ENCODE peak calls at places on chromosomes 3 and 15, in ten cellular contexts. One of them, this sample, is unnamed.

GRCh38 chr15:48352474-48353072 is 21.3 kb downstream of the DUT start:
- DNase-seq in NCI-H2171: peak; percentile 64
- DNase-seq in RWPE2: no peak
- DNase-seq in ecto neural progenitor cell: peak; percentile 54
- DNase-seq in mammary epithelial cell: peak; percentile 47
- DNase-seq in ELF-1: no peak
- DNase-seq in ELR: peak; percentile 77
- DNase-seq in suprapubic skin: no peak
- DNase-seq in coronary artery: no peak
- DNase-seq in progenitor cell of endocrine pancreas: peak; percentile 32
- DNase-seq in this sample: peak; percentile 67

GRCh38 chr3:188202358-188203138 is 48.6 kb downstream of the LPP start:
- DNase-seq in RWPE2: no peak
- DNase-seq in ELF-1: peak; percentile 83
- DNase-seq in ecto neural progenitor cell: no peak
- DNase-seq in suprapubic skin: no peak
- DNase-seq in ELR: no peak
- DNase-seq in coronary artery: no peak
- DNase-seq in mammary epithelial cell: no peak
- DNase-seq in NCI-H2171: no peak
- DNase-seq in progenitor cell of endocrine pancreas: no peak
- DNase-seq in this sample: no peak

GRCh38 chr3:60948488-60948887 is 302.8 kb downstream of the FHIT start:
- DNase-seq in mammary epithelial cell: peak; percentile 15
- DNase-seq in coronary artery: no peak
- DNase-seq in ecto neural progenitor cell: no peak
- DNase-seq in NCI-H2171: no peak
- DNase-seq in ELR: no peak
- DNase-seq in ELF-1: no peak
- DNase-seq in RWPE2: no peak
- DNase-seq in suprapubic skin: no peak
- DNase-seq in progenitor cell of endocrine pancreas: no peak
- DNase-seq in this sample: peak; percentile 19

GRCh38 chr15:40633178-40633577 is 39.1 kb downstream of the KNL1 start:
- DNase-seq in mammary epithelial cell: no peak
- DNase-seq in ecto neural progenitor cell: no peak
- DNase-seq in progenitor cell of endocrine pancreas: no peak
- DNase-seq in RWPE2: no peak
- DNase-seq in ELR: peak; percentile 73
- DNase-seq in suprapubic skin: no peak
- DNase-seq in NCI-H2171: no peak
- DNase-seq in coronary artery: no peak
- DNase-seq in ELF-1: no peak
- DNase-seq in this sample: peak; percentile 64

GRCh38 chr15:82643992-82644391 is 3.2 kb downstream of the CPEB1 start:
- DNase-seq in ELF-1: peak; percentile 34
- DNase-seq in suprapubic skin: no peak
- DNase-seq in ELR: no peak
- DNase-seq in mammary epithelial cell: no peak
- DNase-seq in NCI-H2171: no peak
- DNase-seq in RWPE2: no peak
- DNase-seq in progenitor cell of endocrine pancreas: no peak
- DNase-seq in ecto neural progenitor cell: no peak
- DNase-seq in coronary artery: no peak
- DNase-seq in this sample: no peak

GRCh38 chr3:149224736-149225594 is 3.3 kb upstream of the CP start:
- DNase-seq in coronary artery: no peak
- DNase-seq in ecto neural progenitor cell: no peak
- DNase-seq in ELF-1: no peak
- DNase-seq in suprapubic skin: no peak
- DNase-seq in progenitor cell of endocrine pancreas: no peak
- DNase-seq in mammary epithelial cell: peak; percentile 96
- DNase-seq in RWPE2: no peak
- DNase-seq in ELR: peak; percentile 95
- DNase-seq in NCI-H2171: no peak
- DNase-seq in this sample: peak; percentile 82

GRCh38 chr3:113552851-113553250 is 20.5 kb downstream of the SIDT1 start:
- DNase-seq in ELF-1: no peak
- DNase-seq in ELR: peak; percentile 23
- DNase-seq in suprapubic skin: no peak
- DNase-seq in ecto neural progenitor cell: no peak
- DNase-seq in coronary artery: no peak
- DNase-seq in mammary epithelial cell: no peak
- DNase-seq in NCI-H2171: no peak
- DNase-seq in RWPE2: no peak
- DNase-seq in progenitor cell of endocrine pancreas: no peak
- DNase-seq in this sample: peak; percentile 15

GRCh38 chr3:13115616-13115910 is 42.3 kb upstream of the IQSEC1 start:
- DNase-seq in ecto neural progenitor cell: no peak
- DNase-seq in suprapubic skin: no peak
- DNase-seq in ELR: no peak
- DNase-seq in progenitor cell of endocrine pancreas: no peak
- DNase-seq in NCI-H2171: no peak
- DNase-seq in ELF-1: no peak
- DNase-seq in RWPE2: peak; percentile 29
- DNase-seq in mammary epithelial cell: no peak
- DNase-seq in coronary artery: no peak
- DNase-seq in this sample: no peak

GRCh38 chr3:16338999-16339398 is 74.0 kb downstream of the OXNAD1 start:
- DNase-seq in mammary epithelial cell: peak; percentile 85
- DNase-seq in suprapubic skin: no peak
- DNase-seq in NCI-H2171: no peak
- DNase-seq in coronary artery: no peak
- DNase-seq in ELF-1: no peak
- DNase-seq in RWPE2: no peak
- DNase-seq in ELR: peak; percentile 88
- DNase-seq in progenitor cell of endocrine pancreas: no peak
- DNase-seq in ecto neural progenitor cell: no peak
- DNase-seq in this sample: peak; percentile 97

GRCh38 chr3:129280183-129280582 is 1.5 kb downstream of the HMCES start:
- DNase-seq in coronary artery: no peak
- DNase-seq in NCI-H2171: no peak
- DNase-seq in mammary epithelial cell: no peak
- DNase-seq in ecto neural progenitor cell: no peak
- DNase-seq in suprapubic skin: no peak
- DNase-seq in RWPE2: no peak
- DNase-seq in progenitor cell of endocrine pancreas: no peak
- DNase-seq in ELF-1: no peak
- DNase-seq in ELR: no peak
- DNase-seq in this sample: no peak

GRCh38 chr3:32780735-32781210 is 37.0 kb upstream of the TRIM71 start:
- DNase-seq in suprapubic skin: peak; percentile 57
- DNase-seq in ELR: peak; percentile 62
- DNase-seq in coronary artery: no peak
- DNase-seq in progenitor cell of endocrine pancreas: peak; percentile 75
- DNase-seq in ELF-1: peak; percentile 99
- DNase-seq in NCI-H2171: no peak
- DNase-seq in ecto neural progenitor cell: peak; percentile 97
- DNase-seq in mammary epithelial cell: no peak
- DNase-seq in RWPE2: no peak
- DNase-seq in this sample: peak; percentile 57

GRCh38 chr15:85473455-85473854 is 93.1 kb downstream of the AKAP13 start:
- DNase-seq in mammary epithelial cell: no peak
- DNase-seq in coronary artery: no peak
- DNase-seq in ecto neural progenitor cell: no peak
- DNase-seq in ELR: peak; percentile 65
- DNase-seq in suprapubic skin: no peak
- DNase-seq in RWPE2: no peak
- DNase-seq in progenitor cell of endocrine pancreas: no peak
- DNase-seq in ELF-1: peak; percentile 69
- DNase-seq in NCI-H2171: peak; percentile 42
- DNase-seq in this sample: peak; percentile 83

GRCh38 chr3:185537369-185537970 is 14.9 kb downstream of the LIPH start:
- DNase-seq in suprapubic skin: no peak
- DNase-seq in ecto neural progenitor cell: no peak
- DNase-seq in ELF-1: peak; percentile 51
- DNase-seq in RWPE2: peak; percentile 81
- DNase-seq in coronary artery: no peak
- DNase-seq in NCI-H2171: no peak
- DNase-seq in progenitor cell of endocrine pancreas: no peak
- DNase-seq in ELR: peak; percentile 93
- DNase-seq in mammary epithelial cell: peak; percentile 98
- DNase-seq in this sample: peak; percentile 78

GRCh38 chr15:42591238-42591936 is 16.0 kb downstream of the STARD9 start:
- DNase-seq in mammary epithelial cell: no peak
- DNase-seq in ecto neural progenitor cell: no peak
- DNase-seq in suprapubic skin: no peak
- DNase-seq in ELF-1: no peak
- DNase-seq in coronary artery: no peak
- DNase-seq in progenitor cell of endocrine pancreas: no peak
- DNase-seq in NCI-H2171: no peak
- DNase-seq in ELR: peak; percentile 40
- DNase-seq in RWPE2: no peak
- DNase-seq in this sample: peak; percentile 78

GRCh38 chr3:127629462-127630403 is 748 bp downstream of the PODXL2 start:
- DNase-seq in ELF-1: no peak
- DNase-seq in ecto neural progenitor cell: no peak
- DNase-seq in progenitor cell of endocrine pancreas: no peak
- DNase-seq in suprapubic skin: no peak
- DNase-seq in mammary epithelial cell: no peak
- DNase-seq in ELR: no peak
- DNase-seq in NCI-H2171: peak; percentile 12
- DNase-seq in coronary artery: no peak
- DNase-seq in RWPE2: no peak
- DNase-seq in this sample: no peak

GRCh38 chr3:73530030-73530411 is 94.7 kb downstream of the PDZRN3 start:
- DNase-seq in coronary artery: no peak
- DNase-seq in ELR: no peak
- DNase-seq in ecto neural progenitor cell: no peak
- DNase-seq in ELF-1: no peak
- DNase-seq in RWPE2: no peak
- DNase-seq in suprapubic skin: no peak
- DNase-seq in NCI-H2171: no peak
- DNase-seq in progenitor cell of endocrine pancreas: no peak
- DNase-seq in mammary epithelial cell: no peak
- DNase-seq in this sample: peak; percentile 96

GRCh38 chr3:159824341-159824740 is 164.3 kb upstream of the IL12A start:
- DNase-seq in NCI-H2171: no peak
- DNase-seq in mammary epithelial cell: peak; percentile 88
- DNase-seq in RWPE2: peak; percentile 70
- DNase-seq in suprapubic skin: no peak
- DNase-seq in ecto neural progenitor cell: no peak
- DNase-seq in coronary artery: no peak
- DNase-seq in progenitor cell of endocrine pancreas: no peak
- DNase-seq in ELF-1: no peak
- DNase-seq in ELR: peak; percentile 94
- DNase-seq in this sample: peak; percentile 93

GRCh38 chr15:73368301-73369072 is at the start of gene HCN4:
- DNase-seq in ELF-1: no peak
- DNase-seq in RWPE2: no peak
- DNase-seq in ELR: no peak
- DNase-seq in coronary artery: no peak
- DNase-seq in suprapubic skin: no peak
- DNase-seq in ecto neural progenitor cell: peak; percentile 83
- DNase-seq in NCI-H2171: peak; percentile 38
- DNase-seq in progenitor cell of endocrine pancreas: peak; percentile 38
- DNase-seq in mammary epithelial cell: no peak
- DNase-seq in this sample: no peak

GRCh38 chr3:52036222-52036694 is 20.1 kb downstream of the DUSP7 start:
- DNase-seq in coronary artery: no peak
- DNase-seq in NCI-H2171: peak; percentile 27
- DNase-seq in ELF-1: no peak
- DNase-seq in ecto neural progenitor cell: no peak
- DNase-seq in mammary epithelial cell: no peak
- DNase-seq in ELR: no peak
- DNase-seq in suprapubic skin: no peak
- DNase-seq in progenitor cell of endocrine pancreas: no peak
- DNase-seq in RWPE2: no peak
- DNase-seq in this sample: no peak

GRCh38 chr3:56680054-56680453 is 3.0 kb downstream of the TASOR start:
- DNase-seq in progenitor cell of endocrine pancreas: no peak
- DNase-seq in suprapubic skin: no peak
- DNase-seq in ecto neural progenitor cell: no peak
- DNase-seq in ELF-1: no peak
- DNase-seq in RWPE2: no peak
- DNase-seq in ELR: no peak
- DNase-seq in coronary artery: no peak
- DNase-seq in NCI-H2171: no peak
- DNase-seq in mammary epithelial cell: no peak
- DNase-seq in this sample: no peak

GRCh38 chr3:170154569-170155143 is 26.9 kb downstream of the PHC3 start:
- DNase-seq in mammary epithelial cell: no peak
- DNase-seq in progenitor cell of endocrine pancreas: no peak
- DNase-seq in ELF-1: no peak
- DNase-seq in coronary artery: no peak
- DNase-seq in RWPE2: no peak
- DNase-seq in ELR: no peak
- DNase-seq in ecto neural progenitor cell: no peak
- DNase-seq in suprapubic skin: no peak
- DNase-seq in NCI-H2171: no peak
- DNase-seq in this sample: no peak

GRCh38 chr15:68768321-68768720 is 52.4 kb downstream of the ANP32A start:
- DNase-seq in mammary epithelial cell: peak; percentile 57
- DNase-seq in ELR: peak; percentile 84
- DNase-seq in suprapubic skin: no peak
- DNase-seq in ELF-1: no peak
- DNase-seq in progenitor cell of endocrine pancreas: no peak
- DNase-seq in RWPE2: no peak
- DNase-seq in coronary artery: no peak
- DNase-seq in NCI-H2171: no peak
- DNase-seq in ecto neural progenitor cell: no peak
- DNase-seq in this sample: peak; percentile 77

GRCh38 chr15:100778831-100779288 is 100.8 kb upstream of the ALDH1A3 start:
- DNase-seq in progenitor cell of endocrine pancreas: peak; percentile 3
- DNase-seq in RWPE2: peak; percentile 51
- DNase-seq in ecto neural progenitor cell: peak; percentile 34
- DNase-seq in suprapubic skin: no peak
- DNase-seq in ELR: no peak
- DNase-seq in coronary artery: peak; percentile 58
- DNase-seq in mammary epithelial cell: no peak
- DNase-seq in NCI-H2171: no peak
- DNase-seq in ELF-1: no peak
- DNase-seq in this sample: no peak

GRCh38 chr3:155230382-155230781 is 63.1 kb downstream of the STRIT1 start:
- DNase-seq in RWPE2: no peak
- DNase-seq in coronary artery: no peak
- DNase-seq in ELF-1: no peak
- DNase-seq in ELR: peak; percentile 42
- DNase-seq in NCI-H2171: no peak
- DNase-seq in progenitor cell of endocrine pancreas: no peak
- DNase-seq in mammary epithelial cell: peak; percentile 71
- DNase-seq in ecto neural progenitor cell: no peak
- DNase-seq in suprapubic skin: no peak
- DNase-seq in this sample: peak; percentile 42

GRCh38 chr3:62046326-62046725 is 327.0 kb downstream of the FEZF2 start:
- DNase-seq in coronary artery: no peak
- DNase-seq in ecto neural progenitor cell: no peak
- DNase-seq in ELR: peak; percentile 22
- DNase-seq in mammary epithelial cell: no peak
- DNase-seq in suprapubic skin: no peak
- DNase-seq in NCI-H2171: no peak
- DNase-seq in progenitor cell of endocrine pancreas: no peak
- DNase-seq in RWPE2: no peak
- DNase-seq in ELF-1: no peak
- DNase-seq in this sample: peak; percentile 36

GRCh38 chr3:55362206-55362960 is 124.7 kb downstream of the WNT5A start:
- DNase-seq in ELF-1: no peak
- DNase-seq in NCI-H2171: no peak
- DNase-seq in ELR: peak; percentile 86
- DNase-seq in suprapubic skin: no peak
- DNase-seq in coronary artery: no peak
- DNase-seq in ecto neural progenitor cell: no peak
- DNase-seq in progenitor cell of endocrine pancreas: no peak
- DNase-seq in mammary epithelial cell: peak; percentile 39
- DNase-seq in RWPE2: no peak
- DNase-seq in this sample: peak; percentile 46

GRCh38 chr15:31163769-31164572 is 62.4 kb upstream of the TRPM1 start:
- DNase-seq in coronary artery: no peak
- DNase-seq in ELR: peak; percentile 3
- DNase-seq in NCI-H2171: no peak
- DNase-seq in ecto neural progenitor cell: no peak
- DNase-seq in progenitor cell of endocrine pancreas: no peak
- DNase-seq in ELF-1: no peak
- DNase-seq in mammary epithelial cell: peak; percentile 92
- DNase-seq in RWPE2: no peak
- DNase-seq in suprapubic skin: no peak
- DNase-seq in this sample: peak; percentile 6

GRCh38 chr15:63019539-63020109 is 22.9 kb upstream of the TPM1 start:
- DNase-seq in suprapubic skin: no peak
- DNase-seq in NCI-H2171: peak; percentile 46
- DNase-seq in ELR: peak; percentile 88
- DNase-seq in ecto neural progenitor cell: peak; percentile 61
- DNase-seq in mammary epithelial cell: peak; percentile 99
- DNase-seq in RWPE2: peak; percentile 97
- DNase-seq in coronary artery: peak; percentile 57
- DNase-seq in ELF-1: peak; percentile 85
- DNase-seq in progenitor cell of endocrine pancreas: no peak
- DNase-seq in this sample: peak; percentile 83

This sample was measured in EH.